ENCODE peak calls at places on chromosomes 3 and 15, in nine cellular contexts. Z, G, J, D, V, W, A, L and T are unnamed samples.
A peak's percentile ranks its signal among the peaks of the same experiment; 100 is the strongest.

GRCh38 chr3:133670525-133670995 is 8.8 kb upstream of the TOPBP1 start:
- DNase-seq in Z (no peak), G (no peak), J (no peak), D (no peak), V (no peak), W (no peak), A (no peak), L (no peak), T (no peak)

GRCh38 chr15:73686781-73687256 is 2.6 kb downstream of the CD276 start:
- DNase-seq in Z (no peak), G (no peak), J (no peak), D (no peak), V (no peak), W (no peak), A (no peak), L (peak; percentile 65), T (peak; percentile 7)

GRCh38 chr3:72179107-72179464 is 394.1 kb upstream of the PROK2 start:
- DNase-seq in Z (no peak), G (no peak), J (no peak), D (no peak), V (no peak), W (no peak), A (no peak), L (no peak), T (no peak)

GRCh38 chr3:160801386-160802118 is 45.5 kb downstream of the PPM1L start:
- DNase-seq in Z (peak; percentile 62), G (no peak), J (no peak), D (peak; percentile 17), V (no peak), W (no peak), A (peak; percentile 70), L (no peak), T (no peak)

GRCh38 chr3:123818921-123819429 is 65.2 kb downstream of the MYLK start:
- DNase-seq in Z (no peak), G (no peak), J (no peak), D (no peak), V (no peak), W (no peak), A (no peak), L (peak; percentile 45), T (peak; percentile 96)

GRCh38 chr3:150805380-150805779 is 42.4 kb upstream of the SIAH2 start:
- DNase-seq in Z (no peak), G (no peak), J (no peak), D (no peak), V (no peak), W (no peak), A (no peak), L (no peak), T (no peak)

GRCh38 chr3:100891827-100892226 is 101.4 kb downstream of the ABI3BP start:
- DNase-seq in Z (no peak), G (no peak), J (no peak), D (no peak), V (no peak), W (no peak), A (no peak), L (no peak), T (no peak)

GRCh38 chr3:129934234-129935123 is 40.0 kb upstream of the TRH start:
- DNase-seq in Z (no peak), G (peak; percentile 73), J (peak; percentile 25), D (no peak), V (no peak), W (peak; percentile 70), A (peak; percentile 5), L (no peak), T (peak; percentile 72)

GRCh38 chr15:43251185-43251862 is 15.4 kb downstream of the TGM5 start:
- DNase-seq in Z (no peak), G (no peak), J (no peak), D (no peak), V (no peak), W (no peak), A (no peak), L (no peak), T (no peak)

GRCh38 chr15:32683231-32683630 is 34.6 kb upstream of the GREM1 start:
- DNase-seq in Z (no peak), G (no peak), J (no peak), D (no peak), V (no peak), W (no peak), A (no peak), L (no peak), T (no peak)

GRCh38 chr15:35705885-35706590 is 160.1 kb upstream of the DPH6 start:
- DNase-seq in Z (no peak), G (no peak), J (no peak), D (no peak), V (no peak), W (no peak), A (no peak), L (no peak), T (no peak)